ENCODE peak calls at places on chromosomes 12 and 14, in nine cellular contexts. One of them, this sample, is unnamed.

GRCh38 chr12:82970614-82971013 is 283.9 kb downstream of the TMTC2 start:
- DNase-seq in endothelial cell of umbilical vein: no peak
- DNase-seq in HCT116: no peak
- DNase-seq in stomach: no peak
- DNase-seq in SK-N-SH: no peak
- DNase-seq in breast epithelium: no peak
- DNase-seq in Panc1: no peak
- DNase-seq in transverse colon: no peak
- DNase-seq in SK-N-MC: no peak
- DNase-seq in this sample: no peak

GRCh38 chr14:20446889-20447288 is 7.7 kb downstream of the OSGEP start:
- DNase-seq in endothelial cell of umbilical vein: no peak
- DNase-seq in HCT116: no peak
- DNase-seq in stomach: no peak
- DNase-seq in SK-N-SH: no peak
- DNase-seq in breast epithelium: no peak
- DNase-seq in Panc1: no peak
- DNase-seq in transverse colon: no peak
- DNase-seq in SK-N-MC: no peak
- DNase-seq in this sample: no peak

GRCh38 chr12:53051058-53051880 is 1.4 kb downstream of the TNS2 start:
- DNase-seq in endothelial cell of umbilical vein: peak
- DNase-seq in HCT116: no peak
- DNase-seq in stomach: peak
- DNase-seq in SK-N-SH: no peak
- DNase-seq in breast epithelium: peak
- DNase-seq in Panc1: no peak
- DNase-seq in transverse colon: peak
- DNase-seq in SK-N-MC: no peak
- DNase-seq in this sample: peak

GRCh38 chr14:104685216-104685997 is 4.0 kb upstream of the INF2 start:
- DNase-seq in endothelial cell of umbilical vein: no peak
- DNase-seq in HCT116: no peak
- DNase-seq in stomach: no peak
- DNase-seq in SK-N-SH: no peak
- DNase-seq in breast epithelium: no peak
- DNase-seq in Panc1: no peak
- DNase-seq in transverse colon: no peak
- DNase-seq in SK-N-MC: no peak
- DNase-seq in this sample: no peak

GRCh38 chr12:52121848-52122838 is 42.6 kb downstream of the SMIM41 start:
- DNase-seq in endothelial cell of umbilical vein: peak
- DNase-seq in HCT116: no peak
- DNase-seq in stomach: peak
- DNase-seq in SK-N-SH: peak
- DNase-seq in breast epithelium: no peak
- DNase-seq in Panc1: no peak
- DNase-seq in transverse colon: peak
- DNase-seq in SK-N-MC: no peak
- DNase-seq in this sample: peak

GRCh38 chr12:106135781-106136180 is 3.0 kb downstream of the NUAK1 start:
- DNase-seq in endothelial cell of umbilical vein: peak
- DNase-seq in HCT116: no peak
- DNase-seq in stomach: no peak
- DNase-seq in SK-N-SH: no peak
- DNase-seq in breast epithelium: no peak
- DNase-seq in Panc1: no peak
- DNase-seq in transverse colon: no peak
- DNase-seq in SK-N-MC: no peak
- DNase-seq in this sample: no peak

GRCh38 chr14:51582437-51582836 is 69.3 kb upstream of the FRMD6 start:
- DNase-seq in endothelial cell of umbilical vein: peak
- DNase-seq in HCT116: no peak
- DNase-seq in stomach: no peak
- DNase-seq in SK-N-SH: no peak
- DNase-seq in breast epithelium: no peak
- DNase-seq in Panc1: no peak
- DNase-seq in transverse colon: no peak
- DNase-seq in SK-N-MC: no peak
- DNase-seq in this sample: no peak

GRCh38 chr12:26989873-26990272 is 24.3 kb downstream of the TM7SF3 start:
- DNase-seq in endothelial cell of umbilical vein: no peak
- DNase-seq in HCT116: no peak
- DNase-seq in stomach: no peak
- DNase-seq in SK-N-SH: no peak
- DNase-seq in breast epithelium: no peak
- DNase-seq in Panc1: no peak
- DNase-seq in transverse colon: no peak
- DNase-seq in SK-N-MC: no peak
- DNase-seq in this sample: peak

GRCh38 chr12:133231001-133231400 is 4.7 kb downstream of the ANHX start:
- DNase-seq in endothelial cell of umbilical vein: no peak
- DNase-seq in HCT116: no peak
- DNase-seq in stomach: no peak
- DNase-seq in SK-N-SH: no peak
- DNase-seq in breast epithelium: no peak
- DNase-seq in Panc1: no peak
- DNase-seq in transverse colon: no peak
- DNase-seq in SK-N-MC: no peak
- DNase-seq in this sample: no peak

GRCh38 chr12:133227281-133227852 is 8.3 kb downstream of the ANHX start:
- DNase-seq in endothelial cell of umbilical vein: no peak
- DNase-seq in HCT116: no peak
- DNase-seq in stomach: no peak
- DNase-seq in SK-N-SH: no peak
- DNase-seq in breast epithelium: no peak
- DNase-seq in Panc1: no peak
- DNase-seq in transverse colon: no peak
- DNase-seq in SK-N-MC: no peak
- DNase-seq in this sample: no peak

GRCh38 chr12:133225527-133225926 is 10.2 kb downstream of the ANHX start:
- DNase-seq in endothelial cell of umbilical vein: no peak
- DNase-seq in HCT116: no peak
- DNase-seq in stomach: no peak
- DNase-seq in SK-N-SH: no peak
- DNase-seq in breast epithelium: no peak
- DNase-seq in Panc1: no peak
- DNase-seq in transverse colon: no peak
- DNase-seq in SK-N-MC: no peak
- DNase-seq in this sample: no peak

GRCh38 chr12:133222211-133222610 is 13.5 kb downstream of the ANHX start:
- DNase-seq in endothelial cell of umbilical vein: no peak
- DNase-seq in HCT116: no peak
- DNase-seq in stomach: no peak
- DNase-seq in SK-N-SH: no peak
- DNase-seq in breast epithelium: no peak
- DNase-seq in Panc1: no peak
- DNase-seq in transverse colon: no peak
- DNase-seq in SK-N-MC: no peak
- DNase-seq in this sample: no peak

DNA sequence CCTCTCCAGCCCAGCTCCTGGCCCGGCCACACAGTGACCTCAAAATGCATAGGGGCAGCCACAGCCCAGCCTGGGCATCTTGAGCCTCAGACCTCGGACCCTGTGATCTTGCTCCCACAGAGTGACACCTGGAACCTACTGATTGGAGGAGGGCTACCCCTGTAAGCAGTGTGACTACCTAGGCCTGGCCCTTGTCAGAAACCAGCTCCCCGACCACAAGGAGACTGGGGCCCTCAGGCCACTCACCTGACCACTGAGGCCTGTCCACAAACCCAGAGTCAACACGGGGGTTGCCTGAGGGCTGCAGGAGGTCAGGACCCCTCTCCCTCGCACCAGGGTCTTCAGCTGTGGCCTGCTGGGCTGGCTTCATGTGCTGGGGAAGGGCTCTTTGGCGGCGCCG is 9.0 kb downstream of the ANHX start:
- DNase-seq in endothelial cell of umbilical vein: no peak
- DNase-seq in HCT116: no peak
- DNase-seq in stomach: no peak
- DNase-seq in SK-N-SH: no peak
- DNase-seq in breast epithelium: no peak
- DNase-seq in Panc1: no peak
- DNase-seq in transverse colon: no peak
- DNase-seq in SK-N-MC: no peak
- DNase-seq in this sample: no peak
- TF ChIP-seq POLR2AphosphoS5 in endothelial cell of umbilical vein: no peak
- TF ChIP-seq POLR2AphosphoS5 in HCT116: no peak
- TF ChIP-seq POLR2AphosphoS5 in stomach: no peak
- TF ChIP-seq POLR2AphosphoS5 in SK-N-SH: no peak
- TF ChIP-seq POLR2AphosphoS5 in breast epithelium: no peak
- TF ChIP-seq POLR2AphosphoS5 in Panc1: no peak
- TF ChIP-seq POLR2AphosphoS5 in transverse colon: no peak
- TF ChIP-seq POLR2AphosphoS5 in SK-N-MC: no peak
- TF ChIP-seq POLR2AphosphoS5 in this sample: no peak

DNA sequence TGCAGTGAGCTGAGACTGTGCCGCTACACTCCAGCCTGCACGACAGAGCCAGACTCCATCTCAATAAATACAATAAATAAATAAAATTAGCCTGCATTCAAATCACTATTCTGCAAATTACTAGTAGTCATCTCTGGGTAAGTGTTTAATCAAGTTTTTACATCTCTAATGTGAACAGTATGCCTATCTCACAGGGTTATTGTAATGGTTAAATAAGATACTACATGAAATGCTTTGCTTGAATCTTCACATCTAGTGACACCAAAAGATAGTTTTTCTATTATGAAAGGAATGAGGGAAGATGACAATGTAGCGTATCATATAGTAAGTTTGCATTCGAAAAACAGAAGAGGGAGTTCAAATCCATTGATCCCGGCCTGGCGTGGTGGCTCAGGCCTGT is 2.1 kb downstream of the SRSF9 start:
- DNase-seq in endothelial cell of umbilical vein: no peak
- DNase-seq in HCT116: no peak
- DNase-seq in stomach: no peak
- DNase-seq in SK-N-SH: no peak
- DNase-seq in breast epithelium: no peak
- DNase-seq in Panc1: no peak
- DNase-seq in transverse colon: no peak
- DNase-seq in SK-N-MC: no peak
- DNase-seq in this sample: no peak
- H3K27ac ChIP-seq in endothelial cell of umbilical vein: no peak
- H3K27ac ChIP-seq in HCT116: no peak
- H3K27ac ChIP-seq in stomach: no peak
- H3K27ac ChIP-seq in SK-N-SH: no peak
- H3K27ac ChIP-seq in breast epithelium: no peak
- H3K27ac ChIP-seq in Panc1: peak
- H3K27ac ChIP-seq in transverse colon: no peak
- H3K27ac ChIP-seq in SK-N-MC: no peak
- H3K27ac ChIP-seq in this sample: no peak

GRCh38 chr14:59482120-59482434 is 2.1 kb downstream of the L3HYPDH start:
- DNase-seq in endothelial cell of umbilical vein: no peak
- DNase-seq in HCT116: no peak
- DNase-seq in stomach: no peak
- DNase-seq in SK-N-SH: no peak
- DNase-seq in breast epithelium: no peak
- DNase-seq in Panc1: peak
- DNase-seq in transverse colon: no peak
- DNase-seq in SK-N-MC: no peak
- DNase-seq in this sample: no peak

GRCh38 chr14:59482471-59483331 is 1.5 kb downstream of the L3HYPDH start:
- DNase-seq in endothelial cell of umbilical vein: peak
- DNase-seq in HCT116: peak
- DNase-seq in stomach: no peak
- DNase-seq in SK-N-SH: no peak
- DNase-seq in breast epithelium: peak
- DNase-seq in Panc1: peak
- DNase-seq in transverse colon: peak
- DNase-seq in SK-N-MC: peak
- DNase-seq in this sample: no peak

GRCh38 chr14:59484611-59485174 is 376 bp downstream of the JKAMP start:
- DNase-seq in endothelial cell of umbilical vein: no peak
- DNase-seq in HCT116: no peak
- DNase-seq in stomach: no peak
- DNase-seq in SK-N-SH: no peak
- DNase-seq in breast epithelium: no peak
- DNase-seq in Panc1: peak
- DNase-seq in transverse colon: no peak
- DNase-seq in SK-N-MC: no peak
- DNase-seq in this sample: no peak

GRCh38 chr14:59483360-59483759 is 848 bp downstream of the L3HYPDH start:
- DNase-seq in endothelial cell of umbilical vein: no peak
- DNase-seq in HCT116: peak
- DNase-seq in stomach: no peak
- DNase-seq in SK-N-SH: no peak
- DNase-seq in breast epithelium: no peak
- DNase-seq in Panc1: peak
- DNase-seq in transverse colon: no peak
- DNase-seq in SK-N-MC: no peak
- DNase-seq in this sample: no peak

DNA sequence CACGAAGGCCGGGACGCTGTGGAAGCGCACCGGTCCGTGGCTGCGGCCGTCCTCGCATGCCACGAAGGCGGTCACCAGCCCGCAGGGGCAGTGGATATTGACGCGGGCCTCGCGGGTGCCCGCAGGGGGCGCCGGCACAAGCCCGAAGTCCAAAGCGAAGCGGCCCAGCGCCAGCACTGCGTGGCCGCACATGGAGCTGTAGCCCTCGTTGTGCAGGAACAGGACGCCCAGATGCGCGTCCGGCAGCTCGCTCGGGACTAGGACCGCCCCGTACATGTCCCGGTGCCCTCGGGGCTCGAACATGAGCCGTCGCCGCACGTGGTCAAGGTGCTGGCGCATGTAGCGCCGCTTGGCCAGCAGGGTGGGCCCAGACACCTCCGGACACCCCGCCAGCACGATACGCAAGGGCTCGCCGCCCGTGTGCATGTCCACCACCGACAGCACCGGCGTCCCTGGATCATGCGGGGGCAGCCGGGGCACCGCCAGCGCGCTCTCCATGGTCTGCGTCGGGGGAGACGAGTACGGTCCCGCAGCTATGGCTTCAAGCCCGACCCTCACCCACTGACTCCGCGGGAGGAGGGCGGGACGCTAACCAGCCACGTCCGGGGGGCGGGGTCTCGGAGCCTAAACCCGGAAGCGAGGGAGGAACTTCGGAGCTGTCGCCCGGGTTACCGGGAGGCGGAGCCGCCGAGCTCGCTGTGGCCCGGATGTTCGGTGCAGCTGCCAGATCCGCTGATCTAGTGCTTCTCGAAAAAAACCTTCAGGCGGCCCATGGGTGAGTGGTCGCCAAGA is at the start of the genes JKAMP and L3HYPDH:
- DNase-seq in endothelial cell of umbilical vein: peak
- DNase-seq in HCT116: peak
- DNase-seq in stomach: peak
- DNase-seq in SK-N-SH: peak
- DNase-seq in breast epithelium: peak
- DNase-seq in Panc1: peak
- DNase-seq in transverse colon: peak
- DNase-seq in SK-N-MC: peak
- DNase-seq in this sample: peak
- TF ChIP-seq POLR2AphosphoS5 in endothelial cell of umbilical vein: peak
- TF ChIP-seq POLR2AphosphoS5 in HCT116: peak
- TF ChIP-seq POLR2AphosphoS5 in stomach: peak
- TF ChIP-seq POLR2AphosphoS5 in SK-N-SH: peak
- TF ChIP-seq POLR2AphosphoS5 in breast epithelium: peak
- TF ChIP-seq POLR2AphosphoS5 in Panc1: peak
- TF ChIP-seq POLR2AphosphoS5 in transverse colon: peak
- TF ChIP-seq POLR2AphosphoS5 in SK-N-MC: peak
- TF ChIP-seq POLR2AphosphoS5 in this sample: peak

GRCh38 chr12:50326636-50327284 is 43.4 kb upstream of the LIMA1 start:
- DNase-seq in endothelial cell of umbilical vein: peak
- DNase-seq in HCT116: no peak
- DNase-seq in stomach: peak
- DNase-seq in SK-N-SH: no peak
- DNase-seq in breast epithelium: no peak
- DNase-seq in Panc1: no peak
- DNase-seq in transverse colon: peak
- DNase-seq in SK-N-MC: no peak
- DNase-seq in this sample: peak

GRCh38 chr12:50322196-50322595 is 38.9 kb upstream of the LIMA1 start:
- DNase-seq in endothelial cell of umbilical vein: no peak
- DNase-seq in HCT116: no peak
- DNase-seq in stomach: no peak
- DNase-seq in SK-N-SH: no peak
- DNase-seq in breast epithelium: no peak
- DNase-seq in Panc1: no peak
- DNase-seq in transverse colon: no peak
- DNase-seq in SK-N-MC: no peak
- DNase-seq in this sample: no peak

DNA sequence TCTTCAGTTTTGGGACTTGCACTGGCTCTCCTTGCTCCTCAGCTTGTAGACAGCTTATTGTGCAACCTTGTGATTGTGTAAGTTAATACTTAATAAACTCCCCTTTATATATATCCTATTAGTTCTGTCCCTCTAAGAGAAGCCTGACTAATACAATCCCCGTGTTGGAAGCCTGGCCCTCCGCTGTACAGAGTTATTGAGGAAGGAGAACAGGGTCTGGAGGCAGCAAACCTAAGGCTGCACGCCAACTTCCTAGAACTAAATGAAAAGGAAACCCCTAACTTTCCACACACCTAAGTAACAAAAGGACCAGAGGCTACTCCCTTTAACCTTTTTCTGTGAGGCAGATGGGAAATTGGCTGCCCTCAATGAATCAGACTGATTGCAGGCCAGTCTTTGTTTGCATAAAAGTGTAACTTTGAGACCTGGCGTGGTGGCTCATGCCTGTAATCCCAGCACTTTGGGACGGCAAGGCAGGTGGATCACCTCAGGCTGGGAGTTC is 42.6 kb upstream of the LIMA1 start:
- DNase-seq in endothelial cell of umbilical vein: no peak
- DNase-seq in HCT116: no peak
- DNase-seq in stomach: peak
- DNase-seq in SK-N-SH: no peak
- DNase-seq in breast epithelium: no peak
- DNase-seq in Panc1: no peak
- DNase-seq in transverse colon: peak
- DNase-seq in SK-N-MC: no peak
- DNase-seq in this sample: peak
- H3K27ac ChIP-seq in endothelial cell of umbilical vein: no peak
- H3K27ac ChIP-seq in HCT116: no peak
- H3K27ac ChIP-seq in stomach: peak
- H3K27ac ChIP-seq in SK-N-SH: no peak
- H3K27ac ChIP-seq in breast epithelium: peak
- H3K27ac ChIP-seq in Panc1: no peak
- H3K27ac ChIP-seq in transverse colon: peak
- H3K27ac ChIP-seq in SK-N-MC: no peak
- H3K27ac ChIP-seq in this sample: peak